ENCODE peak calls at places on chromosomes 4 and X, in six cellular contexts. N, T, Q, D, W and O are unnamed samples. For H3K36me3, the result is how much of the 10 kb centered on the place peaks cover.

GRCh38 chr4:170030121-170030520 is 3.9 kb upstream of the MFAP3L start:
- DNase-seq in N (no peak), T (no peak), Q (no peak), D (no peak), W (no peak), O (peak)

GRCh38 chr4:139295317-139296299 is 5.7 kb upstream of the NAA15 start:
- DNase-seq in N (peak), T (peak), Q (peak), D (peak), W (peak), O (peak)

GRCh38 chr4:3641501-3641900 is 109.3 kb upstream of the LRPAP1 start:
- DNase-seq in N (no peak), T (no peak), Q (no peak), D (no peak), W (no peak), O (no peak)

GRCh38 chrX:997631-998137 is 214.8 kb downstream of the CRLF2 start:
- DNase-seq in N (no peak), T (no peak), Q (peak), D (no peak), W (no peak), O (no peak)

GRCh38 chrX:56797966-56798711 is 69.1 kb downstream of the NBDY start:
- DNase-seq in N (no peak), T (no peak), Q (peak), D (no peak), W (no peak), O (no peak)

GRCh38 chr4:62399242-62399641 is 1199.1 kb downstream of the ADGRL3 start:
- DNase-seq in N (no peak), T (no peak), Q (no peak), D (no peak), W (no peak), O (no peak)

GRCh38 chrX:76148011-76148665 is 24.7 kb upstream of the PBDC1 start:
- DNase-seq in N (no peak), T (no peak), Q (no peak), D (no peak), W (no peak), O (no peak)

GRCh38 chrX:45344597-45344996 is 143.9 kb upstream of the DIPK2B start:
- DNase-seq in N (no peak), T (no peak), Q (no peak), D (no peak), W (no peak), O (no peak)

GRCh38 chrX:20116575-20117240 is at the start of gene MAP7D2:
- DNase-seq in N (no peak), T (peak), Q (no peak), D (no peak), W (no peak), O (no peak)

GRCh38 chr4:139901516-139902327 is 236.1 kb downstream of the MGST2 start:
- DNase-seq in N (no peak), T (no peak), Q (no peak), D (no peak), W (no peak), O (no peak)

GRCh38 chrX:116204947-116205346 is 34.4 kb downstream of the AGTR2 start:
- DNase-seq in N (no peak), T (peak), Q (no peak), D (no peak), W (no peak), O (no peak)

GRCh38 chr4:142743071-142743825 is 102.9 kb downstream of the INPP4B start:
- DNase-seq in N (no peak), T (no peak), Q (no peak), D (no peak), W (no peak), O (no peak)

GRCh38 chr4:105061136-105061696 is 85.5 kb upstream of the TET2 start:
- DNase-seq in N (peak), T (no peak), Q (no peak), D (no peak), W (no peak), O (peak)

GRCh38 chr4:3241905-3242304 is 7.1 kb upstream of the MSANTD1 start:
- DNase-seq in N (no peak), T (no peak), Q (no peak), D (no peak), W (no peak), O (no peak)

GRCh38 chrX:31213941-31214340 is 142.1 kb upstream of the FTHL17 start:
- DNase-seq in N (no peak), T (peak), Q (no peak), D (no peak), W (no peak), O (no peak)

GRCh38 chrX:75278991-75279390 is 5.1 kb downstream of the UPRT start:
- DNase-seq in N (no peak), T (no peak), Q (no peak), D (no peak), W (no peak), O (no peak)

GRCh38 chr4:147547314-147548056 is 66.6 kb downstream of the EDNRA start:
- DNase-seq in N (no peak), T (no peak), Q (no peak), D (no peak), W (no peak), O (peak)

GRCh38 chrX:136130931-136131843 is 16.1 kb upstream of the FHL1 start:
- DNase-seq in N (peak), T (no peak), Q (no peak), D (no peak), W (no peak), O (peak)

GRCh38 chrX:114985967-114986592 is 31.3 kb downstream of the IL13RA2 start:
- DNase-seq in N (no peak), T (no peak), Q (no peak), D (no peak), W (no peak), O (no peak)

GRCh38 chrX:133414399-133415275 is 652 bp downstream of the GPC4 start:
- DNase-seq in N (no peak), T (peak), Q (peak), D (no peak), W (no peak), O (no peak)

GRCh38 chr4:168415911-168416310 is 64.4 kb downstream of the DDX60L start:
- DNase-seq in N (no peak), T (no peak), Q (no peak), D (no peak), W (no peak), O (no peak)

GRCh38 chrX:10582215-10582733 is 38.1 kb downstream of the MID1 start:
- DNase-seq in N (no peak), T (no peak), Q (no peak), D (no peak), W (no peak), O (no peak)

DNA sequence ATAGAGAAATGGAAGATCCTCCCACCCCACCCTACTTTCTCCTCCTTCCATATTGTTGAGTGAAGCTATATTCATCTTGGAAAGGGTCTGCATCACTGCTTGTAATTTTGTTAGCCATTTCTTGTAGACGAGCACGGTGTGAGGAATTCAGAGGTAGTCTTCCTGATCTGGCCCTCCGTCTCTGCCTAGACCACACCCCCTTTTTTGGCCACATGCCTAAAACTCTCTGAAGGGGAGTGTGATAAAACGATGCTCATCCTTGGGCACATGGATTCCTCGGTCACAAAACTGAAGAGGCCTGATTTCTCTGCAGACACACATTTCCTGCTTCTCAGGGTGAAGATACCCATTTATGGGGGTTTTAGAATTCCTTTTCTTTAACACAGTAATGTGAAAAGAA is 182.8 kb downstream of the LARP7 start:
- DNase-seq in N (no peak), T (no peak), Q (no peak), D (no peak), W (no peak), O (no peak)
- H3K4me3 ChIP-seq in N (no peak), T (no peak), Q (no peak), D (no peak), W (no peak), O (no peak)

GRCh38 chrX:44032479-44032878 is 59.3 kb upstream of the NDP start:
- DNase-seq in N (no peak), T (no peak), Q (no peak), D (no peak), W (no peak), O (no peak)
- TF ChIP-seq CTCF in N (no peak), T (no peak), Q (no peak), D (no peak), W (no peak), O (no peak)

GRCh38 chr4:1297023-1297395 is 7.3 kb downstream of the MAEA start:
- DNase-seq in N (no peak), T (no peak), Q (no peak), D (no peak), W (no peak), O (no peak)
- H3K36me3 ChIP-seq in N (under half), T (under half), Q (under half), D (under half), W (half or more), O (under half)

DNA sequence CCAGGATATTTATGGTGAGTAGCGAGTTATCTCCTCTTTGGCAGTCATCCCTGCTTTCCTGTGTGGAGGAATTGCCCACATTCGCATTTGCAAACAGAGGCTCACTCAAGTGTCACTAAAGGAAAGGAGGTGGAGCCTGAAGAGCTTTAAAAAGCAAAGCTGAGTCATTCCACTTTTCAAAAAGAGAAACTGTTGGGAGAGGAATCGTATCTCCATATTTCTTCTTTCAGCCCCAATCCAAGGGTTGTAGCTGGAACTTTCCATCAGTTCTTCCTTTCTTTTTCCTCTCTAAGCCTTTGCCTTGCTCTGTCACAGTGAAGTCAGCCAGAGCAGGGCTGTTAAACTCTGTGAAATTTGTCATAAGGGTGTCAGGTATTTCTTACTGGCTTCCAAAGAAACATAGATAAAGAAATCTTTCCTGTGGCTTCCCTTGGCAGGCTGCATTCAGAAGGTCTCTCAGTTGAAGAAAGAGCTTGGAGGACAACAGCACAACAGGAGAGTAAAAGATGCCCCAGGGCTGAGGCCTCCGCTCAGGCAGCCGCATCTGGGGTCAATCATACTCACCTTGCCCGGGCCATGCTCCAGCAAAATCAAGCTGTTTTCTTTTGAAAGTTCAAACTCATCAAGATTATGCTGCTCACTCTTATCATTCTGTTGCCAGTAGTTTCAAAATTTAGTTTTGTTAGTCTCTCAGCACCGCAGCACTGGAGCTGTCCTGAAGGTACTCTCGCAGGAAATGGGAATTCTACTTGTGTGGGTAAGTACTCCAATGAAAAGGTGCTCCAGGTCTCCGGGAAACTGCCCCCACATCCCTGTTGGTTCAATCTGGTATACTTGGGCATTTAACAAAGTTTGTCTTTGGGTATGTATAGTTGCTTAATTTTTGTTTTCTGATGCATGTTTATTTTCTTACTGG is at the start of gene EGF:
- DNase-seq in N (no peak), T (peak), Q (no peak), D (no peak), W (no peak), O (peak)
- H3K4me3 ChIP-seq in N (no peak), T (no peak), Q (peak), D (no peak), W (peak), O (no peak)

GRCh38 chr4:6427439-6428090 is 44.8 kb downstream of the PPP2R2C start:
- DNase-seq in N (no peak), T (no peak), Q (no peak), D (no peak), W (no peak), O (no peak)
- TF ChIP-seq CTCF in N (no peak), T (no peak), Q (no peak), D (no peak), W (no peak), O (no peak)